ENCODE peak calls at places on chromosome 1, in nine cellular contexts. U is cardiac muscle cell; H is colonic mucosa; P is CD8-positive, alpha-beta T cell; N is AG04450; A is heart left ventricle; M is CD8-positive, alpha-beta memory T cell; Q is tibial artery; L is endothelial cell of umbilical vein. C is an unnamed sample. For H3K9me3, the result is how much of the 10 kb centered on the place peaks cover.

GRCh38 chr1:162838863-162839262 is 22.1 kb downstream of the CCDC190 start:
- DNase-seq in A (no peak), L (no peak), P (no peak), H (no peak), M (no peak), N (no peak), U (no peak), Q (no peak), C (no peak)

GRCh38 chr1:55478742-55479141 is 263.6 kb upstream of the USP24 start:
- DNase-seq in U (peak), H (no peak), M (no peak), P (no peak), Q (no peak), L (peak), A (no peak), N (no peak), C (no peak)

GRCh38 chr1:156815307-156815826 is 1.3 kb downstream of the SH2D2A start:
- DNase-seq in H (no peak), U (no peak), Q (peak), P (no peak), N (peak), M (no peak), A (peak), L (peak), C (no peak)

GRCh38 chr1:45730075-45730779 is 20.2 kb downstream of the IPP start:
- DNase-seq in N (no peak), U (no peak), M (no peak), H (no peak), P (no peak), L (no peak), A (no peak), Q (no peak), C (peak)

GRCh38 chr1:106080608-106081325 is 975.7 kb upstream of the PRMT6 start:
- DNase-seq in M (no peak), P (no peak), H (no peak), N (no peak), U (no peak), Q (no peak), A (no peak), L (no peak), C (no peak)

GRCh38 chr1:154414606-154415005 is 9.5 kb downstream of the IL6R start:
- DNase-seq in Q (peak), L (no peak), A (peak), H (no peak), M (no peak), P (no peak), N (no peak), U (no peak), C (no peak)

GRCh38 chr1:153483776-153484175 is 23.3 kb upstream of the S100A7 start:
- DNase-seq in U (no peak), A (no peak), Q (no peak), N (no peak), P (no peak), H (peak), L (no peak), M (no peak), C (peak)

GRCh38 chr1:17301767-17302166 is 6.2 kb upstream of the PADI4 start:
- DNase-seq in A (no peak), L (no peak), M (no peak), Q (no peak), H (no peak), U (no peak), N (no peak), P (no peak), C (no peak)

GRCh38 chr1:1059494-1060280 is 14.4 kb downstream of the RNF223 start:
- DNase-seq in A (peak), Q (peak), P (peak), H (peak), L (peak), M (peak), U (peak), N (no peak), C (peak)

GRCh38 chr1:91929246-91929645 is 20.0 kb upstream of the BRDT start:
- DNase-seq in H (no peak), U (peak), Q (no peak), A (no peak), P (no peak), M (no peak), N (no peak), L (peak), C (peak)

GRCh38 chr1:69109276-69109675 is 458.4 kb upstream of the LRRC7 start:
- DNase-seq in M (no peak), N (no peak), H (no peak), Q (no peak), A (no peak), P (no peak), U (no peak), L (no peak), C (peak)

GRCh38 chr1:84851839-84852238 is 41.2 kb downstream of the LPAR3 start:
- DNase-seq in H (no peak), Q (no peak), A (no peak), P (no peak), M (no peak), N (peak), U (no peak), L (no peak), C (peak)

GRCh38 chr1:2344121-2344681 is 47.2 kb downstream of the MORN1 start:
- DNase-seq in M (no peak), U (no peak), L (no peak), A (peak), Q (no peak), N (no peak), P (no peak), H (no peak), C (no peak)

GRCh38 chr1:94669213-94669612 is 127.7 kb upstream of the F3 start:
- DNase-seq in Q (no peak), A (no peak), N (no peak), P (no peak), M (no peak), L (no peak), U (no peak), H (no peak), C (no peak)

GRCh38 chr1:6033986-6034749 is 11.5 kb upstream of the KCNAB2 start:
- DNase-seq in Q (no peak), H (peak), N (no peak), P (peak), L (peak), A (peak), U (peak), M (peak), C (no peak)

GRCh38 chr1:94061513-94062443 is 59.2 kb downstream of the ABCA4 start:
- DNase-seq in L (peak), Q (peak), P (peak), M (no peak), A (peak), H (peak), N (peak), U (peak), C (peak)

GRCh38 chr1:27102707-27103468 is 52.0 kb downstream of the SLC9A1 start:
- DNase-seq in Q (peak), M (peak), N (no peak), P (peak), L (peak), H (peak), U (peak), A (peak), C (peak)

GRCh38 chr1:22639286-22639685 is 2.9 kb downstream of the C1QA start:
- DNase-seq in H (no peak), N (peak), L (peak), P (no peak), M (no peak), A (no peak), Q (no peak), U (no peak), C (no peak)

GRCh38 chr1:10160173-10160572 is 50.2 kb upstream of the KIF1B start:
- DNase-seq in U (no peak), H (no peak), P (no peak), L (no peak), A (no peak), N (no peak), M (no peak), Q (no peak), C (no peak)

GRCh38 chr1:79646885-79647284 is 640.4 kb upstream of the ADGRL4 start:
- DNase-seq in P (no peak), L (no peak), Q (no peak), M (no peak), N (no peak), H (no peak), A (no peak), U (peak), C (no peak)

GRCh38 chr1:234924450-234925355 is 203.9 kb downstream of the TOMM20 start:
- DNase-seq in M (peak), Q (no peak), N (no peak), H (no peak), U (no peak), A (no peak), L (peak), P (no peak), C (no peak)

GRCh38 chr1:2003564-2004131 is at the start of gene CFAP74:
- DNase-seq in U (peak), M (no peak), P (no peak), A (peak), L (no peak), N (no peak), Q (no peak), H (no peak), C (peak)

GRCh38 chr1:7418442-7419080 is 352.5 kb upstream of the VAMP3 start:
- DNase-seq in N (no peak), M (no peak), P (peak), L (no peak), U (no peak), A (peak), H (peak), Q (peak), C (no peak)

GRCh38 chr1:64403331-64403730 is 66.6 kb upstream of the CACHD1 start:
- DNase-seq in H (no peak), N (no peak), M (no peak), L (no peak), P (no peak), Q (no peak), A (no peak), U (no peak), C (no peak)

GRCh38 chr1:206738370-206739366 is 31.9 kb upstream of the IL19 start:
- DNase-seq in Q (no peak), P (no peak), U (no peak), L (no peak), N (no peak), M (no peak), H (no peak), A (no peak), C (peak)

GRCh38 chr1:20048563-20048962 is 21.4 kb upstream of the PLA2G5 start:
- DNase-seq in L (no peak), H (no peak), M (no peak), A (no peak), U (no peak), N (no peak), P (no peak), Q (no peak), C (no peak)
- H3K9me3 ChIP-seq in L (under half), H (under half), M (under half), A (under half), U (under half), N (under half), P (under half), Q (under half), C (under half)

DNA sequence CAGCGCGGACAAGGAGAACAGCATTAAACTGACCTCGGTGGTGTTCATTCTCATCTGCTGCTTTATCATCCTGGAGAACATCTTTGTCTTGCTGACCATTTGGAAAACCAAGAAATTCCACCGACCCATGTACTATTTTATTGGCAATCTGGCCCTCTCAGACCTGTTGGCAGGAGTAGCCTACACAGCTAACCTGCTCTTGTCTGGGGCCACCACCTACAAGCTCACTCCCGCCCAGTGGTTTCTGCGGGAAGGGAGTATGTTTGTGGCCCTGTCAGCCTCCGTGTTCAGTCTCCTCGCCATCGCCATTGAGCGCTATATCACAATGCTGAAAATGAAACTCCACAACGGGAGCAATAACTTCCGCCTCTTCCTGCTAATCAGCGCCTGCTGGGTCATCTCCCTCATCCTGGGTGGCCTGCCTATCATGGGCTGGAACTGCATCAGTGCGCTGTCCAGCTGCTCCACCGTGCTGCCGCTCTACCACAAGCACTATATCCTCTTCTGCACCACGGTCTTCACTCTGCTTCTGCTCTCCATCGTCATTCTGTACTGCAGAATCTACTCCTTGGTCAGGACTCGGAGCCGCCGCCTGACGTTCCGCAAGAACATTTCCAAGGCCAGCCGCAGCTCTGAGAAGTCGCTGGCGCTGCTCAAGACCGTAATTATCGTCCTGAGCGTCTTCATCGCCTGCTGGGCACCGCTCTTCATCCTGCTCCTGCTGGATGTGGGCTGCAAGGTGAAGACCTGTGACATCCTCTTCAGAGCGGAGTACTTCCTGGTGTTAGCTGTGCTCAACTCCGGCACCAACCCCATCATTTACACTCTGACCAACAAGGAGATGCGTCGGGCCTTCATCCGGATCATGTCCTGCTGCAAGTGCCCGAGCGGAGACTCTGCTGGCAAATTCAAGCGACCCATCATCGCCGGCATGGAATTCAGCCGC is 2.5 kb downstream of the S1PR1 start:
- DNase-seq in Q (no peak), A (peak), N (no peak), U (no peak), L (peak), P (peak), H (no peak), M (peak), C (no peak)
- H3K4me3 ChIP-seq in Q (peak), A (peak), N (no peak), U (no peak), L (peak), P (peak), H (peak), M (peak), C (no peak)

DNA sequence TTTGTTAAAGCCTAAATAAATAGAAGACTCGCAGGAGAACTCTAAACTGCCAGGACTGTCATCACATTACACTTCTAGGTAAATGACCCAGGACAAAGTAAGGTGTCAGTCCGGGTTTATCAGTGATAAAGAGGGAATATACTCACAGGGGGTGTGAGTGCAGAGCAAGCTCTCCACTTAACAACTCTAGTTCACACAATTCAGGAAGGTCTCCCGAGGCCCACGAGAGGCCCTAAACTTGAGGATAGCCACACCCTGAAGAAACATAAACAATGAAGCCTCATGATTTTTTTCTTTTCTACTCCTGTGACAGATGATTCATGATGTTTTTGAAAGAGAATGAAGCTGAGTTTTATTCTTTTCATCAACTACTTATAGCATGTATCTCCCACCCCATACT is 65.6 kb upstream of the EXO1 start:
- DNase-seq in M (no peak), N (no peak), A (no peak), P (no peak), L (no peak), H (no peak), U (peak), Q (no peak), C (no peak)
- H3K9me3 ChIP-seq in M (under half), N (under half), A (under half), P (under half), L (under half), H (under half), U (under half), Q (under half), C (under half)

GRCh38 chr1:3368711-3369436 is 85.6 kb upstream of the ARHGEF16 start:
- DNase-seq in U (no peak), A (no peak), L (no peak), H (no peak), N (no peak), Q (no peak), P (no peak), M (no peak), C (no peak)
- H3K4me3 ChIP-seq in U (no peak), A (no peak), L (no peak), H (no peak), N (no peak), Q (peak), P (no peak), M (no peak), C (no peak)

GRCh38 chr1:8716238-8716637 is 101.2 kb downstream of the RERE start:
- DNase-seq in U (no peak), Q (no peak), L (no peak), N (no peak), P (no peak), A (no peak), H (no peak), M (no peak), C (no peak)
- H3K9me3 ChIP-seq in U (under half), Q (under half), L (under half), N (under half), P (under half), A (under half), H (under half), M (under half), C (under half)

GRCh38 chr1:221204055-221204833 is 325.0 kb downstream of the HLX start:
- DNase-seq in H (no peak), N (no peak), L (no peak), M (no peak), P (no peak), A (no peak), U (no peak), Q (no peak), C (no peak)

GRCh38 chr1:221203224-221204054 is 324.2 kb downstream of the HLX start:
- DNase-seq in P (peak), N (peak), A (peak), M (peak), Q (peak), L (peak), H (peak), U (peak), C (peak)

GRCh38 chr1:221201773-221202172 is 322.5 kb downstream of the HLX start:
- DNase-seq in P (no peak), N (no peak), U (no peak), M (no peak), L (no peak), A (no peak), H (no peak), Q (no peak), C (no peak)

GRCh38 chr1:221206076-221206475 is 326.8 kb downstream of the HLX start:
- DNase-seq in P (no peak), L (no peak), H (no peak), M (no peak), U (no peak), A (no peak), N (no peak), Q (no peak), C (no peak)

GRCh38 chr1:221200464-221200863 is 321.2 kb downstream of the HLX start:
- DNase-seq in N (no peak), U (no peak), A (no peak), Q (no peak), L (no peak), H (no peak), M (no peak), P (no peak), C (no peak)
- H3K4me3 ChIP-seq in N (no peak), U (no peak), A (no peak), Q (no peak), L (no peak), H (no peak), M (no peak), P (no peak), C (no peak)